ENCODE peak calls at places on chromosomes 5 and 9, in seven cellular contexts. One of them, this sample, is unnamed.

GRCh38 chr9:137253717-137254623 is 1.2 kb upstream of the NELFB start:
- DNase-seq in HCT116: no peak
- DNase-seq in PC-3: no peak
- DNase-seq in cardiac muscle cell: no peak
- DNase-seq in foreskin fibroblast: peak; percentile 44
- DNase-seq in heart right ventricle: no peak
- DNase-seq in B cell: no peak
- DNase-seq in this sample: no peak

GRCh38 chr9:81632599-81632998 is 56.7 kb downstream of the TLE1 start:
- DNase-seq in HCT116: no peak
- DNase-seq in heart right ventricle: no peak
- DNase-seq in PC-3: peak; percentile 7
- DNase-seq in foreskin fibroblast: peak; percentile 76
- DNase-seq in cardiac muscle cell: peak; percentile 89
- DNase-seq in B cell: no peak
- DNase-seq in this sample: no peak

GRCh38 chr5:392431-392988 is 50.5 kb upstream of the EXOC3 start:
- DNase-seq in B cell: no peak
- DNase-seq in PC-3: peak; percentile 48
- DNase-seq in HCT116: peak; percentile 8
- DNase-seq in heart right ventricle: no peak
- DNase-seq in foreskin fibroblast: peak; percentile 46
- DNase-seq in cardiac muscle cell: no peak
- DNase-seq in this sample: peak; percentile 88

GRCh38 chr9:122389799-122390481 is 19.1 kb downstream of the PTGS1 start:
- DNase-seq in PC-3: peak; percentile 47
- DNase-seq in heart right ventricle: no peak
- DNase-seq in cardiac muscle cell: no peak
- DNase-seq in foreskin fibroblast: no peak
- DNase-seq in HCT116: no peak
- DNase-seq in B cell: peak; percentile 71
- DNase-seq in this sample: no peak

GRCh38 chr5:43680286-43680685 is 77.3 kb downstream of the NNT start:
- DNase-seq in foreskin fibroblast: peak; percentile 25
- DNase-seq in B cell: no peak
- DNase-seq in heart right ventricle: no peak
- DNase-seq in PC-3: no peak
- DNase-seq in HCT116: no peak
- DNase-seq in cardiac muscle cell: no peak
- DNase-seq in this sample: no peak

GRCh38 chr5:103356344-103357091 is 98.0 kb downstream of the MACIR start:
- DNase-seq in foreskin fibroblast: no peak
- DNase-seq in B cell: no peak
- DNase-seq in PC-3: peak; percentile 27
- DNase-seq in HCT116: no peak
- DNase-seq in cardiac muscle cell: no peak
- DNase-seq in heart right ventricle: no peak
- DNase-seq in this sample: no peak

GRCh38 chr5:1124181-1125029 is 12.5 kb upstream of the SLC12A7 start:
- DNase-seq in HCT116: no peak
- DNase-seq in cardiac muscle cell: no peak
- DNase-seq in foreskin fibroblast: peak; percentile 28
- DNase-seq in heart right ventricle: no peak
- DNase-seq in PC-3: no peak
- DNase-seq in B cell: no peak
- DNase-seq in this sample: no peak

GRCh38 chr9:5292141-5292540 is 12.4 kb downstream of the RLN2 start:
- DNase-seq in heart right ventricle: no peak
- DNase-seq in PC-3: no peak
- DNase-seq in B cell: no peak
- DNase-seq in foreskin fibroblast: peak; percentile 5
- DNase-seq in HCT116: no peak
- DNase-seq in cardiac muscle cell: no peak
- DNase-seq in this sample: no peak

GRCh38 chr5:109748545-109748944 is 58.8 kb downstream of the MAN2A1 start:
- DNase-seq in cardiac muscle cell: no peak
- DNase-seq in foreskin fibroblast: no peak
- DNase-seq in B cell: no peak
- DNase-seq in HCT116: no peak
- DNase-seq in heart right ventricle: no peak
- DNase-seq in PC-3: no peak
- DNase-seq in this sample: no peak

GRCh38 chr5:177179431-177179830 is 45.9 kb downstream of the NSD1 start:
- DNase-seq in heart right ventricle: no peak
- DNase-seq in cardiac muscle cell: no peak
- DNase-seq in PC-3: no peak
- DNase-seq in B cell: no peak
- DNase-seq in HCT116: no peak
- DNase-seq in foreskin fibroblast: no peak
- DNase-seq in this sample: no peak

GRCh38 chr9:124132671-124133147 is 121.1 kb downstream of the LHX2 start:
- DNase-seq in PC-3: no peak
- DNase-seq in B cell: peak; percentile 13
- DNase-seq in HCT116: no peak
- DNase-seq in cardiac muscle cell: peak; percentile 52
- DNase-seq in heart right ventricle: no peak
- DNase-seq in foreskin fibroblast: peak; percentile 49
- DNase-seq in this sample: no peak

GRCh38 chr9:124134526-124134925 is 123.0 kb downstream of the LHX2 start:
- DNase-seq in foreskin fibroblast: no peak
- DNase-seq in cardiac muscle cell: no peak
- DNase-seq in PC-3: no peak
- DNase-seq in B cell: peak; percentile 6
- DNase-seq in heart right ventricle: no peak
- DNase-seq in HCT116: no peak
- DNase-seq in this sample: peak; percentile 3

GRCh38 chr9:124135813-124136365 is 121.9 kb upstream of the NEK6 start:
- DNase-seq in B cell: no peak
- DNase-seq in cardiac muscle cell: no peak
- DNase-seq in HCT116: no peak
- DNase-seq in PC-3: no peak
- DNase-seq in heart right ventricle: no peak
- DNase-seq in foreskin fibroblast: no peak
- DNase-seq in this sample: no peak

GRCh38 chr9:124130277-124131075 is 118.9 kb downstream of the LHX2 start:
- DNase-seq in cardiac muscle cell: no peak
- DNase-seq in PC-3: no peak
- DNase-seq in foreskin fibroblast: no peak
- DNase-seq in HCT116: no peak
- DNase-seq in B cell: peak; percentile 36
- DNase-seq in heart right ventricle: no peak
- DNase-seq in this sample: no peak

DNA sequence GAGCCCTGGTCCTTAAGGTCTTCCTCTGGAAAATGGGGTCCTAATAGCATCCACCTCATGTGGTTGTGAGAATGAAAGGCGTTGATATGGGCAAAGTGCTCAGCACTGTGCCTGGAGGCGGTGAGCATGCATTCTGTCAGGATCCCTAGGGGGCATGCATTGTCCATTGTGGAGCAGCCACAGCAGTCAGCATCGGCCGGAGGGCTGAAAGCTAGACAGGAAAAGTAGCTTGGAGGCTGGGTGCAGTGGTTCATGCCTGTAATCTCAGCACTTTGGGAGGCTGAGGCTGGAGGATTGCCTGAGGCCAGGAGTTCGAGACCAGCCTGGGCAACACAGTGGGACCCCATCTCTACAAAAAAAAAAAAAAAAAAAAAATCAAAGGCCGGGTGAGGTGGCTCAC is 122.2 kb downstream of the LHX2 start:
- DNase-seq in foreskin fibroblast: peak; percentile 61
- DNase-seq in PC-3: peak; percentile 46
- DNase-seq in HCT116: no peak
- DNase-seq in heart right ventricle: peak; percentile 29
- DNase-seq in B cell: peak; percentile 41
- DNase-seq in cardiac muscle cell: peak; percentile 69
- DNase-seq in this sample: peak; percentile 57
- TF ChIP-seq CTCF in foreskin fibroblast: peak; percentile 30
- TF ChIP-seq CTCF in PC-3: peak; percentile 39
- TF ChIP-seq CTCF in HCT116: peak; percentile 26
- TF ChIP-seq CTCF in heart right ventricle: peak; percentile 42
- TF ChIP-seq CTCF in B cell: no peak
- TF ChIP-seq CTCF in cardiac muscle cell: peak; percentile 38
- TF ChIP-seq CTCF in this sample: peak; percentile 41

GRCh38 chr5:141817631-141818030 is 60.6 kb downstream of the PCDH1 start:
- DNase-seq in foreskin fibroblast: no peak
- DNase-seq in B cell: no peak
- DNase-seq in cardiac muscle cell: no peak
- DNase-seq in HCT116: no peak
- DNase-seq in heart right ventricle: no peak
- DNase-seq in PC-3: no peak
- DNase-seq in this sample: no peak

GRCh38 chr5:141815796-141816180 is 62.4 kb downstream of the PCDH1 start:
- DNase-seq in HCT116: no peak
- DNase-seq in foreskin fibroblast: no peak
- DNase-seq in heart right ventricle: no peak
- DNase-seq in cardiac muscle cell: no peak
- DNase-seq in B cell: no peak
- DNase-seq in PC-3: no peak
- DNase-seq in this sample: no peak

GRCh38 chr5:141815051-141815795 is 63.0 kb downstream of the PCDH1 start:
- DNase-seq in foreskin fibroblast: no peak
- DNase-seq in PC-3: no peak
- DNase-seq in cardiac muscle cell: no peak
- DNase-seq in HCT116: no peak
- DNase-seq in heart right ventricle: no peak
- DNase-seq in B cell: no peak
- DNase-seq in this sample: no peak

GRCh38 chr5:141814064-141814982 is 63.9 kb downstream of the PCDH1 start:
- DNase-seq in heart right ventricle: peak; percentile 55
- DNase-seq in cardiac muscle cell: peak; percentile 49
- DNase-seq in PC-3: peak; percentile 64
- DNase-seq in foreskin fibroblast: peak; percentile 39
- DNase-seq in B cell: no peak
- DNase-seq in HCT116: peak; percentile 36
- DNase-seq in this sample: peak; percentile 76

DNA sequence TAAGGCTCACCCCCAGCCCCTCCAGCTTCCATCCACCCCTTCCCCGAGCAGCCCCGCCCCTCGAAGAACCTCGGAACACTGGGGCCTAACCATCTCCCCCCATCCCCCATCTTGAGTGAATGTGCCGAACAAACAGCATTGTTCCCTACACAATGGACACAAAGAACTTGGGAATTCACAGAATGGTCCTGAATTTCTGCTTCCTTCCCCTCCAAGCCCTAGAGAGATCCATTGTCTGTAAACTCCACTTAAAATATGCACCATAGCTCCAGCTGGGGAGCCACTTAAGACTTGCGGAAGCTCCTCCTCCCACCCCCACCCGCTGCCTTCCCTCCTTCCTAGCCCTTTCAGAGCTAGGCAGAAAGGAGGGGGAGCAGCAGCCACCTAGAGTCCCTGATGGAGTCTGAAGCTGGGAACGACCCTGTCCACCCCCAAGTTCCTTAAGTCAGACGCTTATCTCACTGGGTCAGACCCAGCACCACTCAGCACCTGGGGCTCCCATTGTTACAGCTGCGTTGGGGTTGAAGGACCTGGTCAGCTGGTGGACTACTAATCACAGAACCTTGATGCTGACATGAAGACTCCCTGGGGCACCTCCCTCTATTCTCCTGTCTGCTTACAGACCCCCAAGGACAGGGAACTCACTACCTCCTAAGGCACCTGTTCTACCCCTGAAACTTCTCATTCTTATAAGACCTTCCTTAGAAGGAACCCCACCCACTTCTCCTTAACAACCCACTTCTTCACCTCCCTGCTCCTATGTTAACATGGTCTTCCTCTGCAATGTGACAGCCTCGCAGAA is 61.4 kb downstream of the PCDH1 start:
- DNase-seq in foreskin fibroblast: no peak
- DNase-seq in HCT116: no peak
- DNase-seq in heart right ventricle: peak; percentile 74
- DNase-seq in B cell: no peak
- DNase-seq in PC-3: no peak
- DNase-seq in cardiac muscle cell: peak; percentile 23
- DNase-seq in this sample: no peak
- TF ChIP-seq CTCF in foreskin fibroblast: no peak
- TF ChIP-seq CTCF in HCT116: no peak
- TF ChIP-seq CTCF in heart right ventricle: no peak
- TF ChIP-seq CTCF in B cell: no peak
- TF ChIP-seq CTCF in PC-3: no peak
- TF ChIP-seq CTCF in cardiac muscle cell: no peak
- TF ChIP-seq CTCF in this sample: no peak

GRCh38 chr5:170429014-170429413 is 39.8 kb upstream of the KCNMB1 start:
- DNase-seq in heart right ventricle: no peak
- DNase-seq in PC-3: peak; percentile 12
- DNase-seq in cardiac muscle cell: peak; percentile 25
- DNase-seq in foreskin fibroblast: peak; percentile 5
- DNase-seq in HCT116: no peak
- DNase-seq in B cell: no peak
- DNase-seq in this sample: no peak
- TF ChIP-seq CTCF in heart right ventricle: no peak
- TF ChIP-seq CTCF in PC-3: peak; percentile 29
- TF ChIP-seq CTCF in cardiac muscle cell: peak; percentile 28
- TF ChIP-seq CTCF in foreskin fibroblast: peak; percentile 30
- TF ChIP-seq CTCF in HCT116: peak; percentile 24
- TF ChIP-seq CTCF in B cell: no peak
- TF ChIP-seq CTCF in this sample: no peak

DNA sequence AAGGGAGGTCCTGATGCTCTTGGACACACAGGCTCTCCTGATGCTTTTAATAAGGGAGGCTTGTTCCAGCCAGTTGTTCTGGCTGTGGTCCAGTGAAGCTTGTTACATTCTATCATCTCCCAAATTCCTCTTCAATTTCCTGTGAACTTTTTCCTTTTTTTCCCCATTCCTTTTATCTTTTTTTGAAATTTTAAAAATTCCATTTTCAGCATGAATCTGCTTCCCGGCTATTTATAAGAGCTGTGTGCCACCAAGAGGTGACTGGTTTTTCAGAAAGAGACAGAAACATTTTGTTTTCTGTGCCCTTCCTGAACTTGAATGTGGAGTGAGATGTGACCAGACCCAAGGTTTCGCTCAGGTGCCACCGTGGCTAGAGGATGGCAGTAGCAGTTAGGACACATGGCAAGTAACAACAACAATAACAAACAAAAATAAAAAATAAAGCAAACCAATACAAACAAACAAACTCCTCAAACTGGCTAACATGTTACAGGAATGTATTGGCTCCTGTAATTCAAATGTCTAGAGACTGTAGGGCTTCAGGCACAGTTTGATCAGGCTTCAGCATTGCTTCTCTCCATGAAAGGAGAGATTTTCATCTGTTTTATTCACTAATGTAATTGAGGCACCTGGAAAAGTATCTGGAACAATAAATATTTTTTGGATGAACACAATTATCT is 121.1 kb downstream of the BOD1 start:
- DNase-seq in B cell: no peak
- DNase-seq in HCT116: no peak
- DNase-seq in foreskin fibroblast: peak; percentile 88
- DNase-seq in PC-3: no peak
- DNase-seq in heart right ventricle: peak; percentile 23
- DNase-seq in cardiac muscle cell: peak; percentile 69
- DNase-seq in this sample: no peak
- TF ChIP-seq CTCF in B cell: no peak
- TF ChIP-seq CTCF in HCT116: no peak
- TF ChIP-seq CTCF in foreskin fibroblast: no peak
- TF ChIP-seq CTCF in PC-3: no peak
- TF ChIP-seq CTCF in heart right ventricle: no peak
- TF ChIP-seq CTCF in cardiac muscle cell: no peak
- TF ChIP-seq CTCF in this sample: no peak

GRCh38 chr5:141810702-141811101 is 67.5 kb downstream of the PCDH1 start:
- DNase-seq in foreskin fibroblast: no peak
- DNase-seq in PC-3: no peak
- DNase-seq in cardiac muscle cell: no peak
- DNase-seq in HCT116: no peak
- DNase-seq in B cell: no peak
- DNase-seq in heart right ventricle: no peak
- DNase-seq in this sample: no peak
- TF ChIP-seq CTCF in foreskin fibroblast: no peak
- TF ChIP-seq CTCF in PC-3: no peak
- TF ChIP-seq CTCF in cardiac muscle cell: no peak
- TF ChIP-seq CTCF in HCT116: no peak
- TF ChIP-seq CTCF in B cell: no peak
- TF ChIP-seq CTCF in heart right ventricle: no peak
- TF ChIP-seq CTCF in this sample: no peak

This sample was measured in GM10248.